ENCODE peak calls at places on chromosome 12, in four cellular contexts. A, Z, M and E are unnamed samples. For H3K9me3, the result is how much of the 10 kb centered on the place peaks cover.

GRCh38 chr12:63068857-63069442 is 82.1 kb downstream of the AVPR1A start:
- DNase-seq in A (peak), Z (peak), M (no peak), E (no peak)

GRCh38 chr12:81859521-81859920 is 100.4 kb upstream of the PPFIA2 start:
- DNase-seq in A (no peak), Z (no peak), M (no peak), E (no peak)

GRCh38 chr12:91123236-91123635 is 11.9 kb upstream of the LUM start:
- DNase-seq in A (no peak), Z (no peak), M (no peak), E (no peak)

GRCh38 chr12:12812605-12813119 is 484 bp upstream of the DDX47 start:
- DNase-seq in A (no peak), Z (no peak), M (no peak), E (no peak)

GRCh38 chr12:109932878-109933503 is 32.9 kb downstream of the TCHP start:
- DNase-seq in A (no peak), Z (no peak), M (no peak), E (no peak)

GRCh38 chr12:4380332-4380731 is 820 bp upstream of the FGF23 start:
- DNase-seq in A (no peak), Z (no peak), M (no peak), E (no peak)

GRCh38 chr12:104790296-104791125 is 167.6 kb downstream of the SLC41A2 start:
- DNase-seq in A (peak), Z (peak), M (peak), E (peak)

GRCh38 chr12:24898185-24898584 is 50.7 kb downstream of the BCAT1 start:
- DNase-seq in A (peak), Z (no peak), M (no peak), E (no peak)

GRCh38 chr12:120352117-120352516 is 16.8 kb downstream of the MSI1 start:
- DNase-seq in A (peak), Z (no peak), M (no peak), E (no peak)

GRCh38 chr12:565589-566105 is 97.6 kb downstream of the NINJ2 start:
- DNase-seq in A (no peak), Z (no peak), M (no peak), E (no peak)

GRCh38 chr12:112304411-112304810 is 77.8 kb downstream of the HECTD4 start:
- DNase-seq in A (no peak), Z (no peak), M (no peak), E (no peak)

GRCh38 chr12:10618338-10618987 is 5.1 kb upstream of the MAGOHB start:
- DNase-seq in A (peak), Z (no peak), M (no peak), E (no peak)

GRCh38 chr12:64160718-64161060 is 61.4 kb downstream of the KICS2 start:
- DNase-seq in A (peak), Z (no peak), M (no peak), E (no peak)

GRCh38 chr12:125519026-125519651 is 453.9 kb downstream of the AACS start:
- DNase-seq in A (no peak), Z (no peak), M (no peak), E (no peak)

GRCh38 chr12:2963760-2964292 is 4.6 kb downstream of the TEAD4 start:
- DNase-seq in A (no peak), Z (no peak), M (no peak), E (no peak)

GRCh38 chr12:89103831-89104230 is 248.5 kb downstream of the DUSP6 start:
- DNase-seq in A (peak), Z (no peak), M (no peak), E (no peak)

GRCh38 chr12:52156310-52156709 is 35.5 kb downstream of the KRT80 start:
- DNase-seq in A (peak), Z (no peak), M (no peak), E (no peak)

GRCh38 chr12:49598527-49598926 is 6.9 kb downstream of the FAM186B start:
- DNase-seq in A (no peak), Z (no peak), M (no peak), E (no peak)

GRCh38 chr12:89750821-89751227 is 42.2 kb upstream of the ATP2B1 start:
- DNase-seq in A (peak), Z (no peak), M (no peak), E (no peak)

GRCh38 chr12:103169-103981 is 36.8 kb downstream of the IQSEC3 start:
- DNase-seq in A (peak), Z (peak), M (no peak), E (no peak)

GRCh38 chr12:2753536-2753935 is 41.2 kb upstream of the FKBP4 start:
- DNase-seq in A (no peak), Z (peak), M (no peak), E (no peak)

GRCh38 chr12:112130461-112130998 is 5.2 kb downstream of the TRAFD1 start:
- DNase-seq in A (peak), Z (no peak), M (no peak), E (no peak)

GRCh38 chr12:131640436-131640969 is 70.4 kb upstream of the SFSWAP start:
- DNase-seq in A (no peak), Z (no peak), M (no peak), E (no peak)

GRCh38 chr12:100857971-100858370 is 63.4 kb downstream of the ANO4 start:
- DNase-seq in A (peak), Z (no peak), M (no peak), E (no peak)

GRCh38 chr12:93025145-93026103 is 96.3 kb upstream of the EEA1 start:
- DNase-seq in A (peak), Z (peak), M (no peak), E (no peak)

GRCh38 chr12:112543666-112544185 is 125.0 kb downstream of the PTPN11 start:
- DNase-seq in A (no peak), Z (no peak), M (no peak), E (no peak)

GRCh38 chr12:117388865-117389508 is 27.6 kb upstream of the NOS1 start:
- DNase-seq in A (no peak), Z (no peak), M (no peak), E (no peak)

GRCh38 chr12:4001869-4002268 is 128.7 kb upstream of the PARP11 start:
- DNase-seq in A (no peak), Z (no peak), M (no peak), E (no peak)

GRCh38 chr12:54522213-54522612 is 24.7 kb downstream of the NCKAP1L start:
- DNase-seq in A (peak), Z (no peak), M (no peak), E (no peak)

GRCh38 chr12:111785651-111786050 is 18.9 kb downstream of the ALDH2 start:
- DNase-seq in A (peak), Z (no peak), M (no peak), E (no peak)

GRCh38 chr12:80195143-80195726 is 95.9 kb downstream of the OTOGL start:
- DNase-seq in A (peak), Z (peak), M (no peak), E (no peak)

DNA sequence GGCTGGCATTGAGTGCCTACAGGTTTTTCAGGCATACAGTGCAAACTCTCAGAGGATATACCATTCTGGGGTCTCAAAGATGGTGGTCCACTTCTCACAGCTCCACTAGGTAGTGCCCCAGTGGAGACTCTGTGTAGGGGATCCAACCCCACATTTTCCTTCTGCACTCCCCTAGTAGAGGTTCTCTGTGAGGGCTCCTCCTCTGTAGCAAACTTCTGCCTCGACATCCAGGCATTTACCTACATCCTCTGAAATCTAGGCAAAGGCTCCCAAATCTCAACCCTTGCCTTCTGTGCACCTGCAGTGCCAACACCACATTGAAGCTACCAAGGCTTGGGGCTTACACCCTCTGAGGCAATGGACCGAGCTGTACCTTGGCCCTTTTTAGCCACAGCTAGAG is 179.2 kb downstream of the CCDC91 start:
- DNase-seq in A (no peak), Z (no peak), M (no peak), E (no peak)
- H3K9me3 ChIP-seq in A (under half), Z (under half), M (under half), E (under half)

GRCh38 chr12:61232040-61232439 is 1028.2 kb upstream of the USP15 start:
- DNase-seq in A (no peak), Z (no peak), M (no peak), E (no peak)
- H3K9me3 ChIP-seq in A (under half), Z (under half), M (under half), E (under half)

GRCh38 chr12:31954925-31955678 is 4.1 kb upstream of the RESF1 start:
- DNase-seq in A (no peak), Z (no peak), M (no peak), E (no peak)
- H3K9me3 ChIP-seq in A (under half), Z (under half), M (under half), E (under half)

GRCh38 chr12:133251732-133252131 is 16.1 kb upstream of the ANHX start:
- DNase-seq in A (no peak), Z (no peak), M (no peak), E (no peak)

GRCh38 chr12:133256321-133256720 is 20.6 kb upstream of the ANHX start:
- DNase-seq in A (no peak), Z (no peak), M (no peak), E (no peak)
- H3K9me3 ChIP-seq in A (under half), Z (under half), M (under half), E (under half)

GRCh38 chr12:71767183-71767582 is 12.5 kb downstream of the RAB21 start:
- DNase-seq in A (no peak), Z (no peak), M (no peak), E (no peak)

GRCh38 chr12:71764587-71765321 is 10.1 kb downstream of the RAB21 start:
- DNase-seq in A (no peak), Z (no peak), M (no peak), E (no peak)

GRCh38 chr12:71763682-71764379 is 9.2 kb downstream of the RAB21 start:
- DNase-seq in A (peak), Z (no peak), M (no peak), E (no peak)

GRCh38 chr12:71768900-71769299 is 14.2 kb downstream of the RAB21 start:
- DNase-seq in A (no peak), Z (no peak), M (no peak), E (no peak)

GRCh38 chr12:71766202-71766601 is 11.5 kb downstream of the RAB21 start:
- DNase-seq in A (no peak), Z (no peak), M (no peak), E (no peak)
- H3K9me3 ChIP-seq in A (under half), Z (under half), M (under half), E (under half)

DNA sequence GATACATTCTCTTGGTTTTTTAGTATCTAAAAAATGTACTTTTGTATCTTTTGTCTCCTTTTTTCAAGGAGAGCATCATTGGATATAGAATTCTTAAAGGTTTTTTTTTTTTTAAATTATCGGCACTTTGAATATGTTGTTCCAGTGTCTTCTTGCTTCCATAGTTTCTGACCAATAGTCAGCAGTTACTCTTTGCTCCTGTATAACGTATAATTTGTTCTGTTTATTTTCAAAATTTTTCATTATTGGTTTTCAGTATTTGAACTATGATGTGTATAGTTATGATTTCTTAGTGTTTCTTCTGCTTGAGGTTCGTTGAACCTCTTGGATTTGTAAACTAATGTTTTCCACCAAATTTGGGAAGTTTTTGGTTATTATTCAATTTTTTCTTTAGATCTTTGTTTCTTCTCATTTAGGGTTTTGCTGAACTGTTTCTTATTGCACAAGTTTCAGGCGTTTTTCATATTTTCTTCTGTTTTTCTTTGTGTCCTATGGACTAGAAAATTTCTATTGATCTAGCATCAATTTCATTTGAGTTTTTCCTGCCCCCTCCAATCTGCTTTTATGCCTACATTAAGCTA is 93.9 kb downstream of the PLBD1 start:
- DNase-seq in A (peak), Z (peak), M (no peak), E (no peak)
- H3K9me3 ChIP-seq in A (under half), Z (under half), M (under half), E (under half)

GRCh38 chr12:68538722-68539614 is 71.7 kb upstream of the RAP1B start:
- DNase-seq in A (peak), Z (peak), M (peak), E (peak)
- H3K9me3 ChIP-seq in A (under half), Z (under half), M (under half), E (under half)

DNA sequence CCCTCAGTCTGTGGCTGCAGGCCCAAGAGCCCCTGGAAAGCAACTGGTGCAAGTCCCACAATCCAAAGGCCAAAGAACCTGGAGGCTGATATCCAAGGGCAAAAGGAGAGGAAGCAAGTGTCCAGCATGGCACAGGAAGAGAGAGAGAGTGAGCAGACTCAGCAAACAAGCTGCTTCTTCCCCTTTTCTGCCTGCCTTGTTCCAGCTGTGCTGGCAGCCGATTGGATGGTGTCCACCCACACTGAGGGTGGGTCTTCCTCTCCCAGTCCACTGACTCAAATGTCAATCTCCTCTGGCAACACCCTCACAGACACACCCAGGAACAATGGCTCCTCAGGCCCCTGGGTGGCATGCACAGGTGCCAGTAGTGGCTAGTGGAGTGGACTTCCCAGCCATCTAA is 33.5 kb downstream of the SMCO2 start:
- DNase-seq in A (no peak), Z (no peak), M (no peak), E (no peak)
- H3K9me3 ChIP-seq in A (under half), Z (under half), M (under half), E (under half)